ENCODE peak calls at places on chromosome 3, in six cellular contexts. Z, S, T, R, U and Q are unnamed samples.
A peak's percentile ranks its signal among the peaks of the same experiment; 100 is the strongest.

GRCh38 chr3:172087198-172087597 is 47.8 kb downstream of the FNDC3B start:
- DNase-seq in U (peak; percentile 57), Z (no peak), S (no peak), T (no peak), R (no peak), Q (no peak)

GRCh38 chr3:156519758-156520162 is 35.2 kb downstream of the SSR3 start:
- DNase-seq in Z (no peak), T (no peak), R (peak; percentile 24), S (no peak), U (no peak), Q (no peak)

GRCh38 chr3:14602804-14603644 is 48.5 kb upstream of the CCDC174 start:
- DNase-seq in S (no peak), U (no peak), R (no peak), T (no peak), Z (peak; percentile 41), Q (no peak)

GRCh38 chr3:22536582-22536981 is 666.5 kb upstream of the UBE2E2 start:
- DNase-seq in R (no peak), Z (no peak), T (no peak), S (no peak), U (no peak), Q (no peak)

GRCh38 chr3:122918576-122919290 is 108.8 kb downstream of the SEMA5B start:
- DNase-seq in S (no peak), R (no peak), T (no peak), U (no peak), Z (no peak), Q (no peak)

GRCh38 chr3:43248194-43248593 is 38.1 kb upstream of the SNRK start:
- DNase-seq in Z (no peak), S (peak; percentile 45), T (no peak), U (peak; percentile 76), R (no peak), Q (no peak)

GRCh38 chr3:169052465-169053302 is 610.8 kb downstream of the MECOM start:
- DNase-seq in R (no peak), U (no peak), S (no peak), Z (no peak), T (no peak), Q (no peak)

GRCh38 chr3:127428344-127429001 is 140.6 kb upstream of the PRR20G start:
- DNase-seq in T (no peak), Z (no peak), R (no peak), S (no peak), U (peak; percentile 9), Q (no peak)

GRCh38 chr3:151873433-151873832 is at the start of gene SUCNR1:
- DNase-seq in U (no peak), T (no peak), R (no peak), Z (no peak), S (no peak), Q (no peak)

GRCh38 chr3:187827723-187828122 is 82.5 kb upstream of the BCL6 start:
- DNase-seq in U (no peak), T (no peak), S (no peak), Z (no peak), R (no peak), Q (no peak)

GRCh38 chr3:104102386-104102785 is 1264.3 kb upstream of the ALCAM start:
- DNase-seq in U (peak; percentile 68), S (peak; percentile 4), R (peak; percentile 78), Z (no peak), T (no peak), Q (no peak)

GRCh38 chr3:59052803-59053411 is 3.1 kb upstream of the CFAP20DC start:
- DNase-seq in Z (no peak), T (no peak), U (peak; percentile 52), R (peak; percentile 52), S (no peak), Q (no peak)

GRCh38 chr3:163863146-163863545 is 1215.2 kb downstream of the SI start:
- DNase-seq in R (no peak), T (no peak), Z (no peak), S (no peak), U (no peak), Q (no peak)

GRCh38 chr3:20622304-20622703 is 436.3 kb upstream of the SGO1 start:
- DNase-seq in T (no peak), S (peak; percentile 97), R (no peak), U (peak; percentile 98), Z (no peak), Q (no peak)

GRCh38 chr3:73602171-73602570 is 22.6 kb downstream of the PDZRN3 start:
- DNase-seq in U (peak; percentile 97), S (peak; percentile 77), Z (no peak), R (no peak), T (no peak), Q (no peak)

GRCh38 chr3:154431043-154431442 is 1.1 kb upstream of the GPR149 start:
- DNase-seq in S (no peak), R (no peak), Z (no peak), U (no peak), T (no peak), Q (no peak)

GRCh38 chr3:60573494-60573893 is 677.8 kb downstream of the FHIT start:
- DNase-seq in R (no peak), Z (no peak), U (peak; percentile 31), T (no peak), S (no peak), Q (no peak)

GRCh38 chr3:129184396-129184656 is 630 bp upstream of the CNBP start:
- DNase-seq in U (peak; percentile 29), T (no peak), R (peak; percentile 43), Z (no peak), S (no peak), Q (no peak)

GRCh38 chr3:128247841-128248240 is 94.6 kb downstream of the EEFSEC start:
- DNase-seq in Z (no peak), T (no peak), U (no peak), S (no peak), R (no peak), Q (no peak)

GRCh38 chr3:139518926-139519842 is 20.4 kb downstream of the RBP1 start:
- DNase-seq in Z (no peak), U (no peak), R (no peak), S (no peak), T (no peak), Q (peak; percentile 22)

GRCh38 chr3:126553284-126553811 is 5.4 kb downstream of the C3orf22 start:
- DNase-seq in T (peak; percentile 14), U (no peak), Z (peak; percentile 17), R (no peak), S (no peak), Q (no peak)

GRCh38 chr3:164144824-164145223 is 933.5 kb downstream of the SI start:
- DNase-seq in U (no peak), T (no peak), S (no peak), Z (no peak), R (no peak), Q (no peak)

GRCh38 chr3:112333386-112334334 is 704 bp downstream of the CD200 start:
- DNase-seq in R (no peak), U (peak; percentile 0), Z (no peak), S (no peak), T (no peak), Q (no peak)

GRCh38 chr3:33001889-33002288 is 50.4 kb downstream of the CCR4 start:
- DNase-seq in Z (no peak), R (peak; percentile 67), T (no peak), S (no peak), U (no peak), Q (no peak)

GRCh38 chr3:132174500-132174899 is 139.7 kb upstream of the CPNE4 start:
- DNase-seq in T (no peak), U (peak; percentile 23), R (no peak), Z (no peak), S (no peak), Q (no peak)

GRCh38 chr3:146524961-146525360 is 19.4 kb downstream of the PLSCR1 start:
- DNase-seq in R (no peak), S (no peak), T (no peak), Z (no peak), U (no peak), Q (no peak)

GRCh38 chr3:162391301-162391700 is 894.7 kb downstream of the OTOL1 start:
- DNase-seq in S (no peak), R (no peak), U (peak; percentile 45), T (no peak), Z (no peak), Q (no peak)

GRCh38 chr3:188526057-188526456 is 372.1 kb downstream of the LPP start:
- DNase-seq in S (no peak), U (peak; percentile 33), T (peak; percentile 62), Z (no peak), R (no peak), Q (no peak)

GRCh38 chr3:169660709-169661566 is 2.6 kb downstream of the MECOM start:
- DNase-seq in T (peak; percentile 48), U (no peak), Z (peak; percentile 59), S (no peak), R (peak; percentile 13), Q (no peak)

GRCh38 chr3:88195951-88196434 is 46.2 kb downstream of the C3orf38 start:
- DNase-seq in T (no peak), U (no peak), S (no peak), Z (no peak), R (no peak), Q (no peak)

GRCh38 chr3:150349314-150350097 is 58.6 kb upstream of the TSC22D2 start:
- DNase-seq in Z (no peak), S (no peak), R (no peak), T (peak; percentile 68), U (peak; percentile 81), Q (no peak)

DNA sequence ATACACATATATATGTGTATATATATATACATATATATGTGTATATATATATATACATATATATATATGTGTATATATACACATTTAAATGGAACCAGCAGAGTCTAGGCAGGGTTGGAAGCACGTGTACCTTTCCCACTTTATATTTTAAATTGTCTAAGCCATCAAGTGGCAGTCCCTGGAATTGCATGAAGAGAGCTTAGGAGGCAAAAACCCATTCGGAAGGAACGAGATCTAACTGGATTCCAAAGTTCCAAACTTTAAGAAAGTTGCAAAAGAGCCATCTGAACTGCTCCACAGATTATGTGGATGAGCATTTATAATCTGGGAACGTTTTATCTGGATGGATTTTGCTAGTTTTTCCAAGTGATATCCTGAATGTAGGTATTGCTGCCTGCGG is 186.5 kb downstream of the FOXP1 start:
- DNase-seq in Z (no peak), S (no peak), R (peak; percentile 18), U (peak; percentile 21), T (no peak), Q (peak; percentile 51)
- TF ChIP-seq CTCF in Z (peak; percentile 50), S (peak; percentile 52), R (peak; percentile 42), U (peak; percentile 66), T (peak; percentile 66), Q (peak; percentile 65)

DNA sequence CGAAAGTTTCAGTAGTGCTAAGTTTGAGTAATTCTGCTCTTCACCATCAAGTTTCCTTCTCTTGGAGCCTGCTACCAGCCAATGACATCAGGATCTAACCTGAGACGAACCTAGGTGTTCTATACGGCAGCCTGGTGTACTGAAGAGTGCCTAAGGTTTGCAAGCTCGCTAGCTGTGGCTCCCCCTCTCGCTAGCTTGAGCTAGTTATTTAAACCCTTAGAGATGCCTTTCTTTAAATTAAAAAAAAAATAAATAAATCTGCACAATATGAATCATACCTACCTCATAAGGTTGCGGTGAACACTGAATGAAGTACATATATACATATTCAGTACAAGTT is 1.4 kb upstream of the COL8A1 start:
- DNase-seq in Z (no peak), S (no peak), T (no peak), R (no peak), U (no peak), Q (no peak)
- TF ChIP-seq CTCF in Z (no peak), S (peak; percentile 31), T (no peak), R (no peak), U (peak; percentile 4), Q (no peak)

GRCh38 chr3:116337229-116337628 is 108.1 kb downstream of the LSAMP start:
- DNase-seq in S (no peak), T (no peak), R (no peak), U (no peak), Z (no peak), Q (no peak)
- TF ChIP-seq CTCF in S (no peak), T (no peak), R (no peak), U (peak; percentile 34), Z (no peak), Q (no peak)

GRCh38 chr3:65938147-65938546 is 100.6 kb downstream of the MAGI1 start:
- DNase-seq in R (no peak), T (no peak), Z (no peak), S (no peak), U (no peak), Q (no peak)
- TF ChIP-seq CTCF in R (no peak), T (no peak), Z (no peak), S (no peak), U (no peak), Q (no peak)